ENCODE peak calls at places on chromosomes 7 and 10, in seven cellular contexts. K is CD8-positive, alpha-beta T cell; R is mammary epithelial cell; Y is epithelial cell of esophagus; V is cardiac muscle cell; F is RWPE1; E is epithelial cell of proximal tubule. T is an unnamed sample.

GRCh38 chr10:30199376-30200018 is 140.1 kb upstream of the JCAD start:
- DNase-seq in K (no peak), R (peak), Y (peak), V (no peak), F (no peak), E (no peak), T (no peak)

GRCh38 chr7:30281791-30282190 is 2.6 kb upstream of the ZNRF2 start:
- DNase-seq in K (no peak), R (no peak), Y (peak), V (no peak), F (no peak), E (no peak), T (no peak)

GRCh38 chr7:100426516-100426915 is 2.0 kb downstream of the ZCWPW1 start:
- DNase-seq in K (no peak), R (no peak), Y (no peak), V (no peak), F (no peak), E (no peak), T (no peak)

GRCh38 chr10:86642499-86642898 is 11.8 kb upstream of the OPN4 start:
- DNase-seq in K (no peak), R (peak), Y (peak), V (no peak), F (peak), E (no peak), T (no peak)

GRCh38 chr7:93622036-93622714 is 47.7 kb upstream of the CALCR start:
- DNase-seq in K (no peak), R (peak), Y (peak), V (peak), F (peak), E (no peak), T (no peak)

GRCh38 chr7:138245216-138245615 is 169.0 kb downstream of the AKR1D1 start:
- DNase-seq in K (no peak), R (no peak), Y (no peak), V (no peak), F (no peak), E (no peak), T (no peak)

GRCh38 chr7:26397326-26397725 is 105.7 kb downstream of the SNX10 start:
- DNase-seq in K (no peak), R (no peak), Y (no peak), V (no peak), F (no peak), E (no peak), T (no peak)

GRCh38 chr7:121940907-121941306 is 67.9 kb downstream of the PTPRZ1 start:
- DNase-seq in K (no peak), R (no peak), Y (peak), V (no peak), F (no peak), E (no peak), T (no peak)

GRCh38 chr7:100803398-100804161 is 23.7 kb downstream of the EPHB4 start:
- DNase-seq in K (peak), R (peak), Y (peak), V (peak), F (peak), E (no peak), T (peak)

GRCh38 chr7:19772323-19772722 is 1.1 kb downstream of the TMEM196 start:
- DNase-seq in K (no peak), R (peak), Y (peak), V (peak), F (no peak), E (no peak), T (no peak)

GRCh38 chr10:88794731-88795130 is 7.8 kb upstream of the LIPM start:
- DNase-seq in K (no peak), R (no peak), Y (no peak), V (no peak), F (no peak), E (no peak), T (no peak)

GRCh38 chr7:152619027-152619739 is 56.8 kb downstream of the XRCC2 start:
- DNase-seq in K (no peak), R (no peak), Y (no peak), V (no peak), F (no peak), E (no peak), T (no peak)
- TF ChIP-seq CTCF in K (no peak), R (no peak), Y (no peak), V (no peak), F (no peak), E (no peak), T (peak)

DNA sequence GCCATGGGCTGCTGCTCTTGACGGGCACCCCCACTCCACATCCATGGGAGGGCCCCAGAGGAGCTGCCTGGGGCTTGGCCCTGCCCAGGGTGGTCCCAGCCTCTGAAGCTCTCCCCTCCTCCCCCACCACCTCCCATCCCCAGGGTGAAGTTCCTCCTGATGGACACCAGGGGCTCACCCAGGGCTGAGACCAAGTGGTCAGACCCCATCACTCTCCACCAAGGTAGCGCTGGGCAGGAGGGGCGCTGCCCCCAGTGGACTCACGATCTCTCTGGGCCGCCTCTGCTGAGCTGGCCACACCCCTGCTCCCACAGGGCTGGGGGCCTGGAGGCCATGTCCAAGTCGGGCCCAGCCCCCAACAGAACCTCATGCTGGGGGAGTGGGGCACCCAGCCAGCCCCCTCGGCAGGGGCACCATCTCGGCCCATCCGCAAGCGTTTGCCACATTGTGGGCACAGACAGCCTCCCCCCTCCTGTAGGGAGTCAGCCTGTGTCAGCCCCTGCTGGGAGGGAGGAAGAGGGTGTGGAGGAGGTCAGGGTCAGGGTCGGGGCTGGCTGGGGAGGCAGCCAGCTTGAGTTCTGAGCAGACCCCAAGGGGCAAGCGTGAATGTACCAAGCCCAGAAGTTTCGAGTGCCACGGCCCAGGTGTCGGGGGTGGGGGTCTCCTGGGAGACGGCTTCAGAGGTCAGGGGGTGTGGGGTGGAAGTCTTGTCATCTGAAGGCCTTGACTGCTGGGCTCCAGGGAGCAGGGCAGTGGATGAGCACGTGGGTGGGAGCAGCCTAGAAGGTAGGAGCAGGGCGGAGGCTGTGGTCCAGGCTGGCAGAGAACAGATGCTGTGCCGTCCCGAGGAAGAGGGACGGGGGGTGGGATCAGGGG is 2.8 kb downstream of the UPK3B start:
- DNase-seq in K (no peak), R (no peak), Y (no peak), V (peak), F (no peak), E (no peak), T (no peak)
- TF ChIP-seq CTCF in K (no peak), R (no peak), Y (peak), V (peak), F (peak), E (peak), T (peak)

GRCh38 chr7:40527723-40528122 is 392.9 kb downstream of the SUGCT start:
- DNase-seq in K (no peak), R (no peak), Y (no peak), V (no peak), F (no peak), E (no peak), T (no peak)
- TF ChIP-seq CTCF in K (no peak), R (peak), Y (no peak), V (no peak), F (no peak), E (peak), T (no peak)

GRCh38 chr10:119614686-119615085 is 17.9 kb upstream of the TIAL1 start:
- DNase-seq in K (no peak), R (no peak), Y (no peak), V (no peak), F (no peak), E (no peak), T (no peak)

GRCh38 chr10:119619215-119619614 is 22.5 kb upstream of the TIAL1 start:
- DNase-seq in K (no peak), R (no peak), Y (no peak), V (no peak), F (no peak), E (no peak), T (no peak)

GRCh38 chr10:119620771-119621384 is 24.1 kb upstream of the TIAL1 start:
- DNase-seq in K (no peak), R (no peak), Y (no peak), V (no peak), F (no peak), E (no peak), T (no peak)

GRCh38 chr10:119620241-119620753 is 23.5 kb upstream of the TIAL1 start:
- DNase-seq in K (no peak), R (peak), Y (peak), V (no peak), F (no peak), E (no peak), T (no peak)

DNA sequence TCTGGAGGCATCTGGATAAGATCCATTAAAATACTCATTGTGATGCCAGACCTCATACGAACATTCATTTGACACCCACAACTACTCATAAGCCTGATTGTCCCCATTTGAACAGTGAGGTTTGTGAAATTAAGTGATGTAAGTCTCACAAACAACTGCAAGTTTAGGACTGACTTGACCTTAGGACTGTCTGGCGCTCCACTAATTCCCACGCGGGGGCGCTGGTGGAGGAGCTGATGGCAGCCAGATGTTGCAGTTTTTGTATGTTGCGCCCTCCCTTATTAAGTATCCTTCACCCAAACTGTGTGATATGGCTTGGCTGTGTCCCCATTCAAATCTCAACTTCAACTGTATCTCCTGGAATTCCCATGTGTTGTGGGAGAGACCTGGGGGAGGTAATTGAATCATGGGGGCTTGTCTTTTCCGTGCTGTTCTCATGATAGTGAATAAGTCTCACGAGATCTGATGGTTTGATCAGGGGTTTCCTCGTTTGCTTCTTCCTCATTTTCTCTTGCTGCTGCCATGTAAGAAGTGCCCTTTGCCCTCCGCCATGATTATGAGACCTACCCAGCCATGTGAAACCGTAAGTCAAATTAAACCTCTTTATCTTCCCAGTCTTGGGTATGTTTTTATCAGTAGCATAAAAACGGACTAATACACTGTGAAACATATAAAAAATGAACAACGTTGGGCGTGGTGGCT is 20.3 kb upstream of the TIAL1 start:
- DNase-seq in K (peak), R (no peak), Y (no peak), V (peak), F (no peak), E (no peak), T (no peak)
- TF ChIP-seq CTCF in K (no peak), R (no peak), Y (peak), V (peak), F (no peak), E (peak), T (no peak)

DNA sequence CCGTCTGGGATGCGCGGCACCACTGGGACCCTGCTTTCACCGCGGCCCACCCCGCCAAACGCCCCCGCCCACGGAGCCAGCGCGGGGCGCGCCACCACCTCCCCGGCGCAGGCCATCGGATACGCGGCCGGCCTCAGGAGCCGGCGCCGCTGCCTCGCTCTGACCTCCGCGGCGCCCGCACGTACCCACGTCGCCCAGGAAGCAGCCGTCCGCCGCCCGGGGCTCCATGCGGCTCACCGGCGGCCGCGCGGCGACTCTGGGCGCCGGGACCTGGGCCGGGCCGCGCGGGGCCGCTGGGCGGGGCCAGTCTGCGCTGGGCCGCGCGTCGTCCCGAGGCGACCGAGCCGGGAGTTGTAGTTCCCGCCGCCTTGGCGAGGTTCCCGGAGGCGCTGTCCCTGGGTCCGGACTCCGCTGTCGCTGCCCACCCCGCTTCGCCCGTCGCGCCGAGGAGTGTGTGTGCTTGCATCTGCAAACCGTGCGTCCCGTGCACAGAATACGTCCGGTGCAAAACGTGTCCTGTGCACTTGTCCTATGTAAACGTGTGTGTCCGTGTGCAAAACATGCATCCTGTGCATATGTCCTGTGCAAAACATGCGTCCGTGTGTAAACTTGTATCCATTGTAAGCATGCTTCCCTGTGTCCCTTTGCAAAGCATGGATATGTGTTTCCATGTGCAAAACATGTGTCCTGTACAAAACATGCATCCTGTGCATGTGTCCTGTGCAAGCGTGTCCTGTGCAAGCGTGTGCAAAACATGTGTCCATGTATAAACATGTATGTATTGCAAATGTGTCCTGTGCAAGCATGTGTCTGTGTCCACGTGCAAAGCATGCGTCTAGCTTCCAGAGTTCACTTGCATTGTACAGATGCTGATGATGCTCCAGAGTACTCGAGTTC is at the start of gene ASB13:
- DNase-seq in K (peak), R (peak), Y (peak), V (peak), F (peak), E (no peak), T (peak)
- TF ChIP-seq CTCF in K (no peak), R (no peak), Y (no peak), V (no peak), F (no peak), E (no peak), T (no peak)

DNA sequence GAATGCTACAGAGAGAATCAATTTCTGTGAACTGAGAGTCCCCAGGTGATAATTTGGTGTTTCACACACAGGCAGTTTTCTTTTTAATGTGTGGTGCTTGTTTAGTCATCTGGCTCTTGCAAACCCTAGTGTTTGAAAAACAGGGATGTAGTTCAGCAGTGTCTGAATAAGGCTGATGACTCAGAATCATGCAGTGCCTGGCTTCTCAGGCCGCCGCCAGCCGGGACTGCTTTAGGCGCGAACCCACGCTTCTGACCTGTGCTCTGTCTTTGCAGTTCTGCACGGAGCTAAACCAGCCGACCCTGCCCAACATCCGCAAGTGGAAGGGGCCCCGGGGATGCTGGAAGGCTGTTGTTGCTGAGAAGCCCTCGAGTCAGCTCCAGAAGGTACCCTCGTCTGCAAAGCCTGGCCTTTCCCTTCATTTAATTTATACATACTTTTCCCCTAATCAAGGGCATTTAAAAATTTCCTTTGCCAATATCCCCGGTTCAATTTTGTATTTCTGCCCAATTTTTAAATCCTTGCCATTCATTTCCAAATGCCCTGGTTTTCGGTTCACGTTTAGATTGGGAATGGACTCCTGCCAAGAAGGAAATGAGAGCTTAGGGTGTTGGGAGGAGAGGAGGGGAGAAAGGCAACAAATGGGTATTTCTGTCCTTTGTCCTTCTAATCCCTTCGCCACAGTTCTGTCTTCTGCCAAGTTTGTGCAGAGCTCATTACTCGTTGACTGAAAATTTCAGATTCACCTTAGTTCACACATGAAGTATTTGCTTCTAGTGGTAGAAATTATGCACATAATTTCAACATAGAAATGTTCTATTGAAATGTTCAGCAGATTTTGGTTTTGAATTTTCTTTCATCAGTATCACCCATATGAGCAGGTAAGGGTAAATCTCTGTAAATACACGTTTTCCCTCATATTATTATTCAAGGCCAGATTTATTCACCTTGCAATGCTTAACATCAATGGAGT is 108.5 kb upstream of the ANLN start:
- DNase-seq in K (no peak), R (peak), Y (peak), V (peak), F (peak), E (no peak), T (no peak)
- TF ChIP-seq CTCF in K (no peak), R (no peak), Y (peak), V (peak), F (no peak), E (no peak), T (no peak)

DNA sequence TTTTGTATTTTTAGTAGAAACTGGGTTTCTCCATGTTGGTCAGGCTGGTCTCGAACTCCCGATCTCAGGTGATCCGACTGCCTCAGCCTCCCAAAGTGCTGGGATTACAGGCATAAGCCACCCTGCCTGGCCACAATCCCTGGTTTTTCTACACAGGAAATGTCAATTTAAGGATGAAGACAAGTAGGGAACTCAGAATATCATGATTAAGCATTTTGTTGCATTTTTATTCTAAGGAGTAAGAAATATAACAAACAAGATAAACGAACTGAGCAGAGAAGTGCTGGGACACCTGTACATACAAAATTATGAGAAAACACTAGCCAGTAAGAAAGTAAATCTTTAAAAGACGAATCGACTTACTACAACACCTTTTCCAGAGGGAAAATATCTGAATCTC is 69.3 kb downstream of the CUBN start:
- DNase-seq in K (no peak), R (no peak), Y (no peak), V (no peak), F (no peak), E (no peak), T (no peak)
- TF ChIP-seq CTCF in K (no peak), R (no peak), Y (no peak), V (no peak), F (no peak), E (no peak), T (no peak)

GRCh38 chr10:79156334-79157274 is 87.8 kb downstream of the ZMIZ1 start:
- DNase-seq in K (no peak), R (no peak), Y (no peak), V (no peak), F (no peak), E (no peak), T (no peak)

GRCh38 chr10:79158004-79158340 is 89.2 kb downstream of the ZMIZ1 start:
- DNase-seq in K (no peak), R (no peak), Y (no peak), V (no peak), F (no peak), E (no peak), T (no peak)

GRCh38 chr10:79158402-79159097 is 89.8 kb downstream of the ZMIZ1 start:
- DNase-seq in K (no peak), R (no peak), Y (no peak), V (peak), F (no peak), E (no peak), T (no peak)

GRCh38 chr10:79153753-79154152 is 85.0 kb downstream of the ZMIZ1 start:
- DNase-seq in K (no peak), R (no peak), Y (no peak), V (no peak), F (no peak), E (no peak), T (no peak)

DNA sequence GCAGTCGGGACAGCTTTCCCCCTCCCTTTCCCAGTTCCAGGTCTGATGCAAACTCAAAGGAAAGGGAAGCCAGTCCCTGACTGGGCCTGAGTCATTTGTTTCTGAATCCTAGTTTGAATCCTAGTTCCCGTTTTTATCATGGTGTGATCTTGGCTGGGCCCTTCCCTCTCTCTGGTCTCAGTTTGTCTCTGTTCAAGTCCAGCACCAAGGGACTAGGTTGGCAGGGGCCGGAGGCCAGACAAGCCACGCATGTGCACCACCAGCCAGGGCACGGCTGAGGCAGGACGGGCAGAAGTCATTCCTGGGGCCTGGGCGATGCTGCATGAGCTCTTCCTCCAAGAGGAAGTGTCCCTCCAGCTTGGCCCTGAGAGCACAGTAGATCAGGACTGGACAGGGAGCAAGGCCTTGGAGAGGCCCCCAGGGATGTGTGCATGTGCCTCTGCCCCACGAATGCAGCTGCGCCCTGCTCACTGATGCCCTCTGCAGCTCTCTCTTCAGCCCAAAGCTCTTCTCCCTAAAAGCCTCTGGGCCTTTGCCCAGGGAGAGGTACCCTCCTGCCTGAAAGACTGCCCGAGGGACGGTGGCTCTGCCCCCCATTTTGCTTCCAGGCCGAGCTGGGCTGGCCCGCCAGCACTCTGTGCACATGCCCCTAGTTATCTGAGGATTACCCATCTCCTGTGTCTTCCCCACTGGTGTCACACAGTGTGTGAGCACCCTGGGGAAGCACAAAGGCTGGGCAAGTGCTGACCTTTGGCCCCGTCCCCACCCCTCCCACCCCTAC is 86.7 kb downstream of the ZMIZ1 start:
- DNase-seq in K (no peak), R (no peak), Y (peak), V (no peak), F (no peak), E (no peak), T (no peak)
- TF ChIP-seq CTCF in K (no peak), R (no peak), Y (no peak), V (peak), F (no peak), E (peak), T (no peak)

GRCh38 chr10:125230251-125230650 is 69.9 kb upstream of the CTBP2 start:
- DNase-seq in K (no peak), R (no peak), Y (no peak), V (no peak), F (no peak), E (no peak), T (no peak)
- TF ChIP-seq CTCF in K (no peak), R (no peak), Y (no peak), V (no peak), F (no peak), E (no peak), T (no peak)